ENCODE peak calls at places on chromosome 3, in six cellular contexts. I is upper lobe of right lung, B is A549, J is PC-9, Q is small intestine, R is fibroblast of the aortic adventitia. G is an unnamed sample.

GRCh38 chr3:62051506-62051905 is 321.8 kb downstream of the FEZF2 start:
- DNase-seq in I (no peak), B (no peak), J (peak), Q (peak), R (peak), G (no peak)

GRCh38 chr3:73213906-73214305 is 152.4 kb downstream of the EBLN2 start:
- DNase-seq in I (no peak), B (no peak), J (no peak), Q (no peak), R (peak), G (no peak)

GRCh38 chr3:71430941-71431552 is 152.5 kb downstream of the FOXP1 start:
- DNase-seq in I (no peak), B (no peak), J (no peak), Q (no peak), R (no peak), G (no peak)

GRCh38 chr3:141331370-141332318 is 36.7 kb upstream of the ZBTB38 start:
- DNase-seq in I (no peak), B (peak), J (peak), Q (peak), R (peak), G (peak)

GRCh38 chr3:175484666-175485065 is 625.5 kb downstream of the NAALADL2 start:
- DNase-seq in I (no peak), B (no peak), J (no peak), Q (peak), R (no peak), G (no peak)

GRCh38 chr3:182567666-182568065 is 225.6 kb upstream of the ATP11B start:
- DNase-seq in I (no peak), B (no peak), J (peak), Q (no peak), R (no peak), G (no peak)

GRCh38 chr3:189606774-189607173 is 24.4 kb upstream of the TP63 start:
- DNase-seq in I (no peak), B (no peak), J (no peak), Q (no peak), R (no peak), G (no peak)

GRCh38 chr3:154161806-154162205 is 40.6 kb downstream of the ARHGEF26 start:
- DNase-seq in I (no peak), B (no peak), J (no peak), Q (no peak), R (peak), G (no peak)

GRCh38 chr3:80526153-80526552 is 758.4 kb upstream of the ROBO1 start:
- DNase-seq in I (no peak), B (no peak), J (no peak), Q (no peak), R (no peak), G (no peak)

GRCh38 chr3:181252626-181253025 is 263.1 kb upstream of the DNAJC19 start:
- DNase-seq in I (no peak), B (no peak), J (no peak), Q (no peak), R (no peak), G (no peak)

GRCh38 chr3:47365213-47366153 is 15.3 kb upstream of the PTPN23 start:
- DNase-seq in I (no peak), B (no peak), J (no peak), Q (no peak), R (peak), G (no peak)

GRCh38 chr3:31978553-31978952 is 2.5 kb downstream of the OSBPL10 start:
- DNase-seq in I (no peak), B (no peak), J (no peak), Q (no peak), R (no peak), G (no peak)

GRCh38 chr3:175606650-175607318 is 747.6 kb downstream of the NAALADL2 start:
- DNase-seq in I (no peak), B (no peak), J (no peak), Q (no peak), R (no peak), G (no peak)

GRCh38 chr3:10185804-10186762 is 21.4 kb downstream of the IRAK2 start:
- DNase-seq in I (no peak), B (no peak), J (no peak), Q (no peak), R (peak), G (no peak)

GRCh38 chr3:188947983-188948657 is 223.7 kb upstream of the TPRG1 start:
- DNase-seq in I (peak), B (peak), J (no peak), Q (peak), R (peak), G (peak)

GRCh38 chr3:51681453-51681852 is 10.4 kb downstream of the TEX264 start:
- DNase-seq in I (peak), B (no peak), J (peak), Q (peak), R (no peak), G (no peak)

GRCh38 chr3:124032351-124032880 is 40.5 kb upstream of the ROPN1 start:
- DNase-seq in I (no peak), B (peak), J (no peak), Q (no peak), R (peak), G (peak)

GRCh38 chr3:156483961-156484787 is 70.7 kb downstream of the SSR3 start:
- DNase-seq in I (no peak), B (no peak), J (peak), Q (peak), R (peak), G (no peak)

GRCh38 chr3:2948882-2949281 is 161.3 kb downstream of the IL5RA start:
- DNase-seq in I (no peak), B (no peak), J (no peak), Q (no peak), R (no peak), G (no peak)

GRCh38 chr3:188361888-188362287 is 207.9 kb downstream of the LPP start:
- DNase-seq in I (no peak), B (no peak), J (no peak), Q (no peak), R (no peak), G (no peak)

GRCh38 chr3:55524565-55525244 is 37.6 kb upstream of the WNT5A start:
- DNase-seq in I (no peak), B (no peak), J (peak), Q (no peak), R (peak), G (no peak)

GRCh38 chr3:174821477-174821876 is 37.7 kb upstream of the NAALADL2 start:
- DNase-seq in I (no peak), B (no peak), J (no peak), Q (peak), R (peak), G (no peak)

GRCh38 chr3:65999606-66000005 is 39.1 kb downstream of the MAGI1 start:
- DNase-seq in I (no peak), B (no peak), J (no peak), Q (no peak), R (no peak), G (no peak)

GRCh38 chr3:66989860-66990696 is 8.0 kb upstream of the KBTBD8 start:
- DNase-seq in I (no peak), B (peak), J (no peak), Q (no peak), R (peak), G (no peak)

GRCh38 chr3:56926513-56927282 is 124.9 kb upstream of the ARHGEF3 start:
- DNase-seq in I (no peak), B (no peak), J (peak), Q (no peak), R (peak), G (no peak)

GRCh38 chr3:155771126-155771525 is 26.3 kb upstream of the PLCH1 start:
- DNase-seq in I (no peak), B (no peak), J (no peak), Q (no peak), R (no peak), G (no peak)

GRCh38 chr3:100613721-100614390 is 4.5 kb downstream of the ADGRG7 start:
- DNase-seq in I (no peak), B (no peak), J (no peak), Q (peak), R (no peak), G (no peak)

GRCh38 chr3:100611221-100611620 is 1.8 kb downstream of the ADGRG7 start:
- DNase-seq in I (no peak), B (no peak), J (no peak), Q (no peak), R (no peak), G (no peak)

GRCh38 chr3:100606894-100607512 is 2.4 kb upstream of the ADGRG7 start:
- DNase-seq in I (no peak), B (no peak), J (no peak), Q (no peak), R (peak), G (no peak)

GRCh38 chr3:100609305-100609704 is at the start of gene ADGRG7:
- DNase-seq in I (no peak), B (no peak), J (no peak), Q (peak), R (no peak), G (no peak)

DNA sequence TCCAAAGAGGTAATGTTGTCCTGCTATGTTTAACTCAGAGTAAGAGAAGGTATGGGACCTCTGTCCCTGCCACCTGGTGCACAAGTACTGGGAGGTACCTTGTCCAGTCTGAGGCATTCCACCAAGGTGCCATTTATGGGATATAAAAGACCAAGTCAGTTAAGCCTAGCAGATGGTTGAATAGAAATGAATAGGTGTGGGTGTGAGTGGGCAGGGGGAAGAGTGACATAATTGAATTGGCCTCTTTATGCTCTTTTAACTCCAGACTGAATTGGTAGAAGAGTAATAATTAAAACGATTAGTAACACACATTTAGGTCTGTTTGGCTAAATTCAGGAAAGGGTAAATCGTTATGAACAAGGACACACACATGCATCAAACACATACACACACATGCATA is 562 bp downstream of the ADGRG7 start:
- DNase-seq in I (no peak), B (no peak), J (no peak), Q (peak), R (no peak), G (no peak)
- H3K4me3 ChIP-seq in I (no peak), B (no peak), J (no peak), Q (no peak), R (no peak), G (no peak)

GRCh38 chr3:48477959-48478480 is 26.0 kb downstream of the SHISA5 start:
- DNase-seq in I (no peak), B (no peak), J (no peak), Q (no peak), R (no peak), G (no peak)
- H3K4me3 ChIP-seq in I (no peak), B (no peak), J (no peak), Q (no peak), R (no peak), G (no peak)

GRCh38 chr3:149510480-149510879 is 36.0 kb downstream of the TM4SF4 start:
- DNase-seq in I (no peak), B (no peak), J (no peak), Q (no peak), R (no peak), G (no peak)

GRCh38 chr3:149511040-149511626 is 36.6 kb downstream of the TM4SF4 start:
- DNase-seq in I (no peak), B (no peak), J (no peak), Q (no peak), R (no peak), G (no peak)

GRCh38 chr3:149515242-149515641 is 40.7 kb downstream of the TM4SF4 start:
- DNase-seq in I (no peak), B (no peak), J (no peak), Q (no peak), R (no peak), G (no peak)

GRCh38 chr3:149514471-149514870 is 40.0 kb downstream of the TM4SF4 start:
- DNase-seq in I (no peak), B (no peak), J (no peak), Q (no peak), R (no peak), G (no peak)

GRCh38 chr3:149512073-149512782 is 37.7 kb downstream of the TM4SF4 start:
- DNase-seq in I (peak), B (peak), J (peak), Q (peak), R (peak), G (no peak)
- H3K4me3 ChIP-seq in I (no peak), B (no peak), J (no peak), Q (no peak), R (no peak), G (peak)

DNA sequence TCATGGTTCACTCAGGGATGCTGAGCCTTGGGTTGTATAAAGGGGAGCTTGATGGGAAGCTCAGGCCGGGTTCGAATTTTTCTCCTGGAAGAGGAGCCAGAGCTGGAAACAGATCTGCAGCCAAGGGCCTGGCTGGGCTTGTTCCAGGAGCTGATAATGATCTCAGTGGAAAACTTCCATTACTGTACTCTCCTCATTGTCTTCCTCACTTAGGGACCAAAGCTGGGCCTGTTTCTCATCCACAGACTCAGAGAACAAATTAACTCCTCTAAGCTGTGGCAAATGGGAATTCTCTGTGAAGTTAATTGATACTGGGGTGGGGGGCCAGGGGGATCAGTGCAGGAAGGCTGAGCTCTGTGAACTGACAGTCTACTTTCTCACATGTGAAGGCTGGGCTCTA is 92.0 kb downstream of the PRICKLE2 start:
- DNase-seq in I (no peak), B (no peak), J (no peak), Q (no peak), R (no peak), G (no peak)
- H3K4me3 ChIP-seq in I (no peak), B (no peak), J (no peak), Q (no peak), R (no peak), G (no peak)

GRCh38 chr3:192812736-192813383 is 85.5 kb upstream of the FGF12 start:
- DNase-seq in I (no peak), B (no peak), J (peak), Q (peak), R (peak), G (no peak)
- H3K4me3 ChIP-seq in I (no peak), B (no peak), J (no peak), Q (no peak), R (no peak), G (no peak)

DNA sequence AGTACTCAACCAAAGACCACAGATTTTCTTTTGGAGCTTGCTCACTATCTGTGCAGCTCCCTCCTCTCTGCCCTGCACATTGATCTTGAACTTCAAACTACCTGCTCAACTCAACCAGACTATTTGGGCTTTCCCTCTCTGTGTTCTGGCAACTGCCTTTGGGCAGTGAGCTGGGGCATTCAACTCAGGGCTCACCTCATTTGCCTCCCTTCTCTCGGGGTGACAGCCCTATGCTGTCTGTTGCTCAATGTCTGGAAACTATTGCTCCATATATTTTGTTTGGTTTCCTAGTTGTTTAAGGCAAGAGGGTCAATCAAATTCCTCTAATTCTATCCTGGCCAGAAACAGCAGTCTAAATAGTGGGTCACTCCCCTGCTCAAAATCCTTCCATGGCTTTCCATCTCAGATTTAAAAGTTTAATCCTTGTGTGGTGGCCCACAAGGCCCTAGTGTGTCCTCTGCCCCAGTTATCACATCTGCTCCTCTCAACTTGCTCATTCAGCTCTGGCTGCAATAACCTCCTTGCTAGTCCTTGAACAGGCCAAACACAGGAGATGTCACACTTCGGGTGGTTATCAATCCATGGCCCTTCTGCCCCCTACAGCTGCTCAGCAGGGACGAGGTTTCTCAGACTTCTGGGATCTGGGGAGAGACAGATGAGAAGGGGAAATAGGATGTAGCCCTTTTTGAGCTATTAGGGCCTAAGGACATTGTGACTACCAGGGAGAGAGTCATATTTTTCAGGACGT is 67.8 kb downstream of the SNRK start:
- DNase-seq in I (no peak), B (no peak), J (no peak), Q (no peak), R (no peak), G (no peak)
- H3K4me3 ChIP-seq in I (no peak), B (no peak), J (no peak), Q (no peak), R (no peak), G (no peak)

GRCh38 chr3:17605934-17606333 is 136.5 kb downstream of the TBC1D5 start:
- DNase-seq in I (no peak), B (no peak), J (no peak), Q (no peak), R (no peak), G (no peak)
- H3K4me3 ChIP-seq in I (no peak), B (no peak), J (no peak), Q (no peak), R (no peak), G (no peak)

GRCh38 chr3:134363381-134363755 is 10.9 kb downstream of the AMOTL2 start:
- DNase-seq in I (no peak), B (no peak), J (no peak), Q (no peak), R (no peak), G (no peak)
- H3K4me3 ChIP-seq in I (peak), B (peak), J (peak), Q (no peak), R (peak), G (peak)

GRCh38 chr3:112974178-112974517 is 755 bp downstream of the CD200R1 start:
- DNase-seq in I (no peak), B (no peak), J (no peak), Q (no peak), R (no peak), G (no peak)

GRCh38 chr3:112972158-112972557 is 2.7 kb downstream of the CD200R1 start:
- DNase-seq in I (no peak), B (no peak), J (no peak), Q (no peak), R (no peak), G (no peak)

GRCh38 chr3:112976001-112976400 is 1.1 kb upstream of the CD200R1 start:
- DNase-seq in I (no peak), B (no peak), J (no peak), Q (no peak), R (no peak), G (no peak)

GRCh38 chr3:112974894-112975293 is at the start of gene CD200R1:
- DNase-seq in I (no peak), B (no peak), J (no peak), Q (no peak), R (no peak), G (no peak)

DNA sequence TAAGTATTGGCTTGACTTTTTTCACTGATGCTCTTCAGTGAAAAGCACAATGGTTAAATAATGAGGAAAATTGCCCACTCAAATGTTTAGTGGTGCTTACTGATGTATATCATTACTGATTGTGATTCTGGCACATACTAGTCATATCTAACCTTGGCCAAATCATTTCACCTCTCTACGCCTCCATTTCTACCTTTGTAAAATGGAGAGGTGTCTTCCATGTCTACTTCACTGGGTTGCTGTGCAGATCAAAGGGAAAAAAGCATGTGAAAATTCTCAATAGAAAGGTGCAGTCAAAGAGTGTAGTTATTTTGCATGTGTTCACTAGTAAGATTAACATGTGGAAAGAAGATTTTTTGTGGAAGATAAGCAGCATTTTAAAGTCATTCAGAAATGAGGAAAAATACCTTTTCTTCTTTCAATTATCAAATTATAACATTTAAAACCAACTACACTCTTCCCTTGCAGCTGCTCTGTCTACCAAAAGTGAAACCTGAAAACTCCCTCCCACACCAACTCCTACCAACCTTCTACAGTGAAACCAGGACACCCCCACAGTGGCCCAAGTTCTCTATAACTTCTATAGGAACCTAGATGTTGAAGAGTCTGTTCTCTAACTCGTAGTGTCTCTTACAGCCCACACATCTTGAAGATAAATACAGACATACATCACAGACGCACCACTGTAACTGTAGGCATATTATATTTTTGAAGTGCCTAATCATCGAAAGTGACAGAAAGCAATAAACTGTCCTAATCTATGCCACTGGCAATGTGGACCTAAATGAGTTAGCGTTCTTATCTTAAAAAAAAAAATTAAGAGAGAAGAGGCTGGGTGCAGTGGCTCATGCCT is 1.4 kb downstream of the CD200R1 start:
- DNase-seq in I (no peak), B (no peak), J (no peak), Q (peak), R (no peak), G (no peak)
- H3K4me3 ChIP-seq in I (peak), B (no peak), J (no peak), Q (no peak), R (no peak), G (peak)

G was measured in coronary artery.